ENCODE peak calls at places on chromosomes 16 and 17, in nine cellular contexts. U is heart left ventricle, E is gastrocnemius medialis, T is body of pancreas, Z is breast epithelium, X is MM.1S, K is stomach, F is mammary epithelial cell, D is BJ. L is an unnamed sample. For H3K36me3, the result is how much of the 10 kb centered on the place peaks cover.

GRCh38 chr17:83078378-83079339 is 750 bp upstream of the METRNL start:
- DNase-seq in X (no peak), U (no peak), E (no peak), K (no peak), Z (no peak), T (no peak), D (no peak), F (no peak), L (no peak)

GRCh38 chr17:80696456-80696855 is 151.8 kb downstream of the RPTOR start:
- DNase-seq in E (no peak), F (no peak), X (no peak), K (no peak), D (no peak), T (no peak), Z (no peak), U (no peak), L (no peak)

GRCh38 chr17:63609820-63610573 is 9.3 kb downstream of the TACO1 start:
- DNase-seq in K (no peak), T (no peak), U (no peak), E (no peak), D (no peak), Z (no peak), F (no peak), X (no peak), L (no peak)

GRCh38 chr16:87017388-87018012 is 299.7 kb downstream of the C16orf95 start:
- DNase-seq in D (peak), U (no peak), T (no peak), K (no peak), X (no peak), F (peak), E (no peak), Z (no peak), L (peak)

GRCh38 chr17:76038050-76038449 is 10.9 kb upstream of the EVPL start:
- DNase-seq in E (no peak), D (no peak), F (no peak), X (no peak), T (no peak), K (no peak), Z (no peak), U (no peak), L (no peak)

GRCh38 chr16:9847146-9847545 is 335.1 kb downstream of the GRIN2A start:
- DNase-seq in F (no peak), K (no peak), E (no peak), X (no peak), T (no peak), D (no peak), U (no peak), Z (no peak), L (no peak)

GRCh38 chr17:81520021-81520894 is 7.7 kb upstream of the ACTG1 start:
- DNase-seq in Z (no peak), T (peak), E (no peak), D (no peak), K (no peak), X (no peak), U (no peak), F (no peak), L (no peak)

GRCh38 chr17:44797809-44798208 is 32.3 kb downstream of the GJC1 start:
- DNase-seq in E (no peak), X (no peak), Z (no peak), D (no peak), K (no peak), F (no peak), T (no peak), U (no peak), L (no peak)

GRCh38 chr17:17370711-17371110 is 67.5 kb downstream of the NT5M start:
- DNase-seq in D (no peak), U (no peak), X (no peak), E (no peak), K (no peak), Z (no peak), F (no peak), T (no peak), L (no peak)

GRCh38 chr16:81429045-81429521 is 15.5 kb upstream of the CMIP start:
- DNase-seq in U (no peak), F (no peak), D (no peak), X (no peak), K (peak), E (no peak), Z (no peak), T (peak), L (no peak)

GRCh38 chr17:80961516-80961915 is 30.1 kb upstream of the CHMP6 start:
- DNase-seq in U (no peak), Z (no peak), F (no peak), K (no peak), E (no peak), X (no peak), T (no peak), D (no peak), L (no peak)

GRCh38 chr16:1530883-1531637 is 2.4 kb upstream of the TMEM204 start:
- DNase-seq in X (no peak), E (peak), K (no peak), D (peak), Z (no peak), U (peak), T (no peak), F (no peak), L (no peak)

GRCh38 chr17:82551779-82552457 is 32.4 kb downstream of the FOXK2 start:
- DNase-seq in X (peak), D (no peak), U (peak), E (peak), T (peak), K (peak), Z (peak), F (peak), L (peak)

GRCh38 chr16:56795011-56795410 is 65.1 kb downstream of the NUP93 start:
- DNase-seq in K (no peak), Z (no peak), E (no peak), U (no peak), T (no peak), X (no peak), F (no peak), D (no peak), L (no peak)

GRCh38 chr17:81465912-81466311 is 46.7 kb downstream of the ACTG1 start:
- DNase-seq in U (no peak), D (no peak), X (no peak), Z (no peak), F (no peak), T (no peak), E (no peak), K (no peak), L (no peak)

GRCh38 chr17:27994586-27994985 is 47.9 kb upstream of the NLK start:
- DNase-seq in E (no peak), X (no peak), U (no peak), F (no peak), T (no peak), K (no peak), Z (no peak), D (no peak), L (no peak)

GRCh38 chr17:61656721-61657217 is 65.8 kb upstream of the NACA2 start:
- DNase-seq in U (no peak), X (no peak), Z (no peak), K (no peak), F (no peak), D (no peak), T (no peak), E (no peak), L (no peak)

GRCh38 chr17:80279895-80280294 is 19.2 kb downstream of the RNF213 start:
- DNase-seq in F (peak), T (no peak), X (no peak), Z (no peak), U (peak), E (no peak), D (peak), K (no peak), L (peak)

GRCh38 chr17:37516131-37516561 is 26.5 kb downstream of the DUSP14 start:
- DNase-seq in E (no peak), Z (no peak), D (no peak), X (no peak), K (no peak), U (no peak), F (no peak), T (no peak), L (peak)

GRCh38 chr17:76233588-76234353 is 6.5 kb downstream of the RNF157 start:
- DNase-seq in Z (no peak), T (no peak), X (no peak), E (no peak), U (no peak), F (no peak), K (no peak), D (no peak), L (no peak)

GRCh38 chr16:85401370-85401916 is 211.7 kb upstream of the GSE1 start:
- DNase-seq in E (no peak), U (no peak), F (no peak), D (no peak), K (no peak), Z (no peak), T (peak), X (no peak), L (no peak)

GRCh38 chr16:4894276-4895150 is 42.4 kb downstream of the PPL start:
- DNase-seq in U (no peak), K (no peak), Z (no peak), E (no peak), F (no peak), D (no peak), T (no peak), X (no peak), L (no peak)

GRCh38 chr16:79600636-79601091 is at the start of gene MAF:
- DNase-seq in F (peak), T (peak), X (peak), E (peak), D (peak), U (peak), K (peak), Z (peak), L (peak)

GRCh38 chr17:66240013-66240412 is 10.8 kb upstream of the APOH start:
- DNase-seq in Z (no peak), D (peak), U (no peak), K (no peak), T (no peak), E (no peak), X (no peak), F (no peak), L (no peak)

GRCh38 chr16:75235721-75236193 is 15.7 kb downstream of the BCAR1 start:
- DNase-seq in X (no peak), U (peak), E (no peak), T (no peak), Z (no peak), F (no peak), K (no peak), D (no peak), L (no peak)

GRCh38 chr17:66920426-66920825 is 44.1 kb upstream of the CACNG4 start:
- DNase-seq in T (no peak), X (no peak), U (no peak), D (no peak), F (no peak), E (no peak), K (no peak), Z (no peak), L (no peak)

GRCh38 chr17:50918933-50919296 is 52.8 kb upstream of the TOB1 start:
- DNase-seq in X (no peak), Z (no peak), F (no peak), D (no peak), E (no peak), K (peak), U (peak), T (no peak), L (peak)

GRCh38 chr16:21001262-21001661 is 100.7 kb downstream of the LYRM1 start:
- DNase-seq in X (peak), D (no peak), U (no peak), Z (no peak), F (no peak), K (no peak), E (no peak), T (peak), L (peak)

GRCh38 chr17:65049085-65049756 is 7.3 kb downstream of the GNA13 start:
- DNase-seq in U (no peak), D (no peak), Z (no peak), X (peak), K (no peak), E (no peak), F (no peak), T (no peak), L (no peak)

GRCh38 chr17:82802141-82802540 is 37.7 kb downstream of the ZNF750 start:
- DNase-seq in X (no peak), K (no peak), U (no peak), E (no peak), F (no peak), D (no peak), T (no peak), Z (no peak), L (no peak)

DNA sequence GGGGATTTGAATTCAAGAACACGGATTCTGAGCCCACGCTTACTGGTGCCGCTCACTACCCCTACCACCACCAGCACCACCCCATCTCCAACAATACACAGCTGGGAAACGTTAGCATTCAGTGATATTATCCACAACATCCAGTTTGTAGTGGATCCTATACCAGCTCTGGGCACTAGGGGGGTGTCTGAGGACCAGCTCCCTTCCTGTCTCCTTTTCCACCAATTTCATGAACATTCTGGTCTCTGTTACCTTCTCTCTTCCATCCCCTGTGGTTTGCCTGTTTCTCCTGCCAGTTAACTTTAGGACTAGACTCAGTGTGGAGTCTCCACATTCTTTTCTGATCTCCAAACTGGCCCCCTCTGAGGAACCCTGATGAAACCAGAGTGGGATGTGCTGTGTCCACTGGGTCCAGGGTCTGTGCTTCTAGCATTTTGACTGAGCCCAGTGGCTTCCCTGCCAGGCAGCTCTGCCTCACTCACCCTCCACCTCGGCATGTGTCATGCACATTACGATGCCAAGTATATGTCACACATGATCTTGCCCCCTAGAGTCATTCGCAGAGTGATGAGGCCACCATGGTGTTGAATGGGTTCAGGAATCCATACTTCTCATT is 187.0 kb upstream of the CDH13 start:
- DNase-seq in U (no peak), T (no peak), X (no peak), Z (no peak), F (no peak), K (no peak), E (no peak), D (no peak), L (no peak)
- TF ChIP-seq CTCF in U (no peak), T (no peak), X (peak), Z (no peak), F (peak), K (no peak), E (no peak), D (peak), L (peak)

DNA sequence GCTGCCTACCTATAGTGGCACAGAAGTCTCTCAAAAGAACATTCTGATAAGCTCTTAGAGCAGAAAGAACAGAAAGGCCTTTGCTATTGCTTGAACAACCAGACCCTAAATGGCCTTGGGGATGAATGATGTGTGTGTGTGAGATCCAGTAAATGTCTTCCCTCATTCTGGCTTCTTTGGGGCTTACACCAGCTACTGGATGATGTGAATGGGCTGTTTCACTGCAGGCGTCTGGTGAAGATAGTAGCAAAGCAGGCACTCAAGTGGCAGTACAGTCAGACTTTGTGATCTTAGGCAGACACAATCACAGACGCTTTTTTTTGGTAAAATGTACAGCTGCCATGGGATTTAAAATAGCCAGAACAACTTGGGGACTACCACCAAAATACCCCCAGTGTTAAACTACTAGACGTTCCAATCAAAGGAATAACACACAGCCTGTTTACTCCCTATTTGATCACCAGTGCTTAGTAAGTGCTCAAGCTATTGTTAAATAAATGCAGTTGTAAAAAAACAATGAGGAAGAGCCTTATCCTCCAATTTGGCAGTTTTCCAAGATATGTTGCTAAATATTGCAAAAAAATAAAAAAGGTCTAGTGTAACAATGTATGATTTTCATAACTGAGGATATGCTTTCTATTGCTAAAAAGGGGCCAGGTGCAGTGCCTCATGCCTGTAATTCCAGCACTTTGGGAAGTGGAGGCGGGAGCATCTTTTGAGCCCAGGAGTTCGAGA is 17.9 kb downstream of the NDUFAB1 start:
- DNase-seq in T (no peak), F (no peak), Z (no peak), E (no peak), U (no peak), X (no peak), K (no peak), D (no peak), L (peak)
- H3K36me3 ChIP-seq in T (under half), F (under half), Z (under half), E (half or more), U (half or more), X (under half), K (half or more), D (under half), L (under half)

DNA sequence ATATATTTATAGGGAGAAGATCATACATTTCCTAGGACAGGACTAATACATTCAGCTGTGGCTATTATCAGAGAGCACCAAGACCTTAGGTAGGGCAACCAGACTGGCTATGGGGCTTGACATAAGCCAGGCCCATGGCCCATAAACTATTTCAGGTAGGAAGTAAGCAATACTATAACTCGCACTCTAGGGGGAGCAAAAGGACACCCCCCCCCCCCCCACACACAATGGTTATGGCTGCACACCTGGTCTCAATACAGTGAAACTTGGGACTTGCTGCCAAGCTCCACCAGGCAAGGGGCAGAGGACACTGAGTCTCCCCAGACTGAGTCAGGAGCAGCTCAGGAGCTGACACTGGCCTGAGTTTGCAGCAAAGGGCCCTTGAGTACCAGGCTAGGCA is 348.9 kb upstream of the ASIC2 start:
- DNase-seq in X (peak), U (no peak), Z (no peak), T (no peak), E (no peak), F (no peak), D (no peak), K (no peak), L (no peak)
- TF ChIP-seq CTCF in X (peak), U (no peak), Z (no peak), T (no peak), E (no peak), F (peak), D (no peak), K (no peak), L (no peak)

GRCh38 chr16:10918294-10919002 is 23.8 kb downstream of the DEXI start:
- DNase-seq in Z (peak), X (peak), F (peak), K (peak), D (peak), T (peak), U (peak), E (peak), L (peak)
- H3K36me3 ChIP-seq in Z (under half), X (under half), F (under half), K (under half), D (under half), T (under half), U (half or more), E (under half), L (under half)

DNA sequence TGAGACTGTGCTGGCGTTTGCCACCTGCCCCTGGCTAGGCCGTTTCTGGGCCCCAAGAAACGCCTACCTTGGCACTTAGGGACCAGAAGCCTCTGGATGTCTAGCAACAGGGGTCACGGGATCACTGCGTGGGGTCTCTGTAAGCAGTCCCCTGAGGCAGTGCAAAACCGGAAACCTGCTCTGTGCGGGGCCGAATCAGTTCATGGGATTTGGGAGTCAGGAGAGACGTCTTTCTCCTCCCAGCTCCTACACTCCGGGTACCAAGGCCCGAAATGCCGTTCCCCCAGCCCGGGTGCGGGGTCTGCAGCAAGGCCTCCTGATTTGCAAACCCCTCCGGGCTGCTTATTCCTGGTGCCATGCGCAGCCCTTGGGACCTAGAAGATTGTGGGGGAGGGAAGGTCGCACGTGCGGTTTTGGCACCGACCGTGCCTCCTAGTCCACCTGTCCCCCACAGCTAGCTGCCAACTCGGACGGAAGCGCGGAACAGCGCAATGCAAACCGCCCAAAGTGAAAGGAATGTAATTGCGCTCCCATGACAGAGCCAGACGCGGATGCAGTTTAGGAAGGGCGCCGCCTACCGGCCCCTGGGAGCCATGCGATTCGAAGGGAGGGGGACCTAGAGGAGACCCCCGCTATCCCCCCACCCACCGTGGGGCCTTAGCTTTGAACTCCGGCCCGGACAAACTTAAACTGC is 6.5 kb downstream of the IRX5 start:
- DNase-seq in U (peak), D (no peak), E (no peak), T (no peak), X (no peak), K (no peak), Z (peak), F (peak), L (peak)
- TF ChIP-seq CTCF in U (peak), D (peak), E (peak), T (no peak), X (peak), K (peak), Z (peak), F (peak), L (peak)